ENCODE peak calls at places on chromosomes 5 and 9, in six cellular contexts. I is SK-N-SH, E is hepatocyte, S is MM.1S, W is GM23338, Y is neural progenitor cell. G is an unnamed sample.

GRCh38 chr9:127007638-127008037 is 93.1 kb downstream of the RALGPS1 start:
- DNase-seq in W (no peak), S (no peak), E (no peak), I (no peak), Y (no peak), G (no peak)

GRCh38 chr9:7028591-7028990 is 270.8 kb downstream of the KDM4C start:
- DNase-seq in S (no peak), W (no peak), Y (no peak), E (no peak), I (no peak), G (peak)

GRCh38 chr5:98635631-98636030 is 137.8 kb upstream of the RGMB start:
- DNase-seq in I (no peak), Y (no peak), S (no peak), W (no peak), E (no peak), G (no peak)

GRCh38 chr5:147661576-147661975 is 121.0 kb downstream of the JAKMIP2 start:
- DNase-seq in W (no peak), S (no peak), Y (no peak), I (no peak), E (no peak), G (no peak)

GRCh38 chr5:29077451-29077850 is 2039.1 kb upstream of the CDH9 start:
- DNase-seq in E (no peak), S (no peak), Y (no peak), I (no peak), W (no peak), G (no peak)

GRCh38 chr5:120086081-120086480 is 378.0 kb upstream of the PRR16 start:
- DNase-seq in I (no peak), E (no peak), S (no peak), W (no peak), Y (no peak), G (no peak)

GRCh38 chr9:4299006-4299795 is 667 bp downstream of the GLIS3 start:
- DNase-seq in Y (peak), W (peak), E (peak), S (peak), I (peak), G (peak)

GRCh38 chr9:1458503-1458902 is 408.3 kb downstream of the DMRT2 start:
- DNase-seq in W (no peak), E (no peak), Y (no peak), I (no peak), S (no peak), G (peak)

GRCh38 chr5:156327306-156327705 is 342 bp downstream of the SGCD start:
- DNase-seq in W (no peak), E (no peak), S (no peak), Y (no peak), I (no peak), G (peak)

GRCh38 chr5:56816546-56817081 is 1.3 kb downstream of the MAP3K1 start:
- DNase-seq in W (peak), I (peak), S (peak), E (peak), Y (peak), G (peak)

GRCh38 chr5:127804886-127805426 is 101.8 kb downstream of the CCDC192 start:
- DNase-seq in W (no peak), Y (no peak), S (no peak), E (no peak), I (no peak), G (peak)

GRCh38 chr5:54390015-54390414 is 65.5 kb upstream of the HSPB3 start:
- DNase-seq in E (peak), S (no peak), I (no peak), Y (no peak), W (no peak), G (peak)

GRCh38 chr5:9927521-9927997 is 297.4 kb upstream of the TAS2R1 start:
- DNase-seq in E (no peak), S (no peak), W (peak), I (no peak), Y (no peak), G (peak)

GRCh38 chr9:136740971-136741884 is 1.5 kb downstream of the LCN10 start:
- DNase-seq in E (no peak), S (no peak), Y (no peak), I (peak), W (no peak), G (peak)

GRCh38 chr9:5122542-5122941 is 62.9 kb downstream of the INSL6 start:
- DNase-seq in I (no peak), E (no peak), Y (no peak), S (no peak), W (no peak), G (no peak)

GRCh38 chr9:124149992-124150391 is 107.8 kb upstream of the NEK6 start:
- DNase-seq in S (no peak), E (no peak), W (peak), I (no peak), Y (peak), G (peak)

GRCh38 chr5:37428044-37428443 is 48.9 kb downstream of the WDR70 start:
- DNase-seq in Y (no peak), E (no peak), S (no peak), I (no peak), W (no peak), G (no peak)

GRCh38 chr9:137240321-137240840 is 706 bp upstream of the TUBB4B start:
- DNase-seq in Y (peak), E (peak), S (peak), W (no peak), I (peak), G (peak)

GRCh38 chr5:54309751-54310432 is 481 bp downstream of the ARL15 start:
- DNase-seq in I (no peak), E (peak), S (peak), Y (peak), W (peak), G (peak)

GRCh38 chr5:62268239-62268638 is 37.8 kb upstream of the KIF2A start:
- DNase-seq in Y (no peak), W (peak), I (no peak), E (peak), S (no peak), G (no peak)

GRCh38 chr9:130626249-130626982 is 38.0 kb upstream of the PRDM12 start:
- DNase-seq in S (no peak), W (peak), Y (peak), E (no peak), I (no peak), G (no peak)

GRCh38 chr9:129685220-129685932 is 19.9 kb downstream of the PRRX2 start:
- DNase-seq in S (no peak), W (no peak), I (no peak), Y (no peak), E (no peak), G (peak)

GRCh38 chr9:114216976-114217375 is 61.6 kb downstream of the COL27A1 start:
- DNase-seq in S (no peak), W (no peak), Y (no peak), E (no peak), I (no peak), G (peak)

GRCh38 chr9:127585161-127585750 is 26.8 kb upstream of the STXBP1 start:
- DNase-seq in Y (no peak), S (no peak), W (no peak), I (no peak), E (no peak), G (peak)

GRCh38 chr5:162209005-162209605 is 141.5 kb downstream of the GABRG2 start:
- DNase-seq in I (peak), E (peak), Y (peak), W (peak), S (peak), G (peak)

GRCh38 chr5:15009420-15009819 is 137.8 kb upstream of the ANKH start:
- DNase-seq in I (peak), W (no peak), Y (no peak), E (peak), S (no peak), G (peak)

GRCh38 chr9:14312721-14313377 is 1.1 kb downstream of the NFIB start:
- DNase-seq in W (peak), Y (peak), E (peak), S (no peak), I (peak), G (peak)

GRCh38 chr9:113978954-113979712 is 99.0 kb downstream of the AMBP start:
- DNase-seq in E (no peak), Y (no peak), S (no peak), W (no peak), I (peak), G (peak)

GRCh38 chr5:64347308-64347707 is 158.5 kb upstream of the RGS7BP start:
- DNase-seq in E (peak), W (peak), I (no peak), S (no peak), Y (peak), G (no peak)

GRCh38 chr9:116000748-116001329 is 152.8 kb upstream of the PAPPA start:
- DNase-seq in I (peak), E (peak), W (peak), S (no peak), Y (peak), G (peak)

GRCh38 chr5:76675364-76675763 is 40.6 kb upstream of the F2R start:
- DNase-seq in W (no peak), Y (no peak), E (no peak), I (no peak), S (no peak), G (no peak)

GRCh38 chr5:159309689-159310433 is 20.4 kb downstream of the IL12B start:
- DNase-seq in E (no peak), I (no peak), S (no peak), Y (no peak), W (no peak), G (no peak)

DNA sequence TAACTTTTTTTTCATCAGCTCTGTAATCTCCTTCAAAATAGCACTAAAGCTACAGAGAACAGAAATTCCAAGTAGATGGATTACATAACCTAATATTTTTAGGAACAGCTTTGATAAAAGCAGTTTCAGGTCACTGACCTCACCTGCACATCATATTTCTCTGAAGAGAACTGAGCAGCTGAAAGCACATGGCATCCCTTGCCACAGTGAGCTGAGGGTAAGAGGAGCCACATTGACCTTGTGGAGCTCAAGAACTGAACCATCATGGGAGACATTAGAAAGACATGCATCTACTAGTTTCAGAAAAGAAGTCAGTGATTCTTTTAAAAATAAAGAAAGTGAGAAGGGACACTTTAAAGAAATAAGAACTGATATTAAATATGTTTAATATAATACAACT is 222.7 kb downstream of the CFAP90 start:
- DNase-seq in E (no peak), Y (no peak), I (no peak), S (peak), W (no peak), G (no peak)
- TF ChIP-seq EZH2phosphoT487 in E (no peak), Y (no peak), I (no peak), S (no peak), W (no peak), G (no peak)

GRCh38 chr5:119070578-119070827 is 384 bp upstream of the DMXL1 start:
- DNase-seq in E (peak), W (peak), S (no peak), I (peak), Y (peak), G (no peak)
- H2AFZ ChIP-seq in E (peak), W (peak), S (peak), I (peak), Y (peak), G (peak)

GRCh38 chr5:171390883-171391677 is 3.4 kb downstream of the NPM1 start:
- DNase-seq in Y (no peak), W (no peak), S (no peak), E (no peak), I (no peak), G (peak)
- H3K4me2 ChIP-seq in Y (peak), W (peak), S (peak), E (peak), I (peak), G (peak)

GRCh38 chr5:131745594-131746175 is 51.1 kb downstream of the FNIP1 start:
- DNase-seq in I (no peak), W (no peak), Y (no peak), E (no peak), S (no peak), G (peak)
- TF ChIP-seq EZH2phosphoT487 in I (no peak), W (no peak), Y (no peak), E (no peak), S (no peak), G (no peak)

GRCh38 chr5:79112703-79113058 is 1.1 kb downstream of the BHMT start:
- DNase-seq in I (no peak), Y (no peak), E (no peak), W (no peak), S (no peak), G (no peak)

GRCh38 chr5:79108792-79109191 is 2.8 kb upstream of the BHMT start:
- DNase-seq in S (no peak), Y (no peak), E (no peak), W (no peak), I (no peak), G (no peak)

GRCh38 chr5:79109527-79110492 is 1.8 kb upstream of the BHMT start:
- DNase-seq in E (peak), Y (peak), I (no peak), W (peak), S (peak), G (no peak)

GRCh38 chr5:79111387-79111959 is at the start of gene BHMT:
- DNase-seq in W (peak), S (no peak), I (no peak), Y (peak), E (peak), G (no peak)

GRCh38 chr5:79111960-79112702 is 522 bp downstream of the BHMT start:
- DNase-seq in W (peak), S (no peak), E (no peak), Y (peak), I (no peak), G (peak)
- H2AFZ ChIP-seq in W (peak), S (no peak), E (no peak), Y (peak), I (no peak), G (peak)

G was measured in GM23248.